ENCODE peak calls at places on chromosomes 4 and X, in six cellular contexts. D is ovary; Y is NT2/D1; I is adrenal gland; Z is GM23248; P is naive thymus-derived CD4-positive, alpha-beta T cell. V is an unnamed sample. For H3K4me1, the result is how much of the 10 kb centered on the place peaks cover.

GRCh38 chr4:150297861-150298474 is 219.7 kb downstream of the DCLK2 start:
- DNase-seq in D (peak), Y (no peak), I (peak), Z (peak), P (no peak), V (no peak)

GRCh38 chr4:158302076-158302866 is 92.0 kb downstream of the TMEM144 start:
- DNase-seq in D (no peak), Y (no peak), I (no peak), Z (peak), P (no peak), V (no peak)

GRCh38 chrX:149453911-149454820 is 50.9 kb downstream of the IDS start:
- DNase-seq in D (no peak), Y (no peak), I (no peak), Z (peak), P (no peak), V (no peak)

GRCh38 chrX:22135994-22136684 is 104.0 kb downstream of the PHEX start:
- DNase-seq in D (no peak), Y (peak), I (peak), Z (peak), P (peak), V (no peak)

GRCh38 chr4:111963158-111963557 is 182.1 kb upstream of the FAM241A start:
- DNase-seq in D (no peak), Y (no peak), I (no peak), Z (no peak), P (no peak), V (no peak)

GRCh38 chr4:128906581-128906980 is 97.1 kb downstream of the JADE1 start:
- DNase-seq in D (no peak), Y (no peak), I (no peak), Z (no peak), P (no peak), V (no peak)

GRCh38 chr4:152460488-152460887 is 75.4 kb downstream of the FBXW7 start:
- DNase-seq in D (no peak), Y (no peak), I (no peak), Z (peak), P (no peak), V (no peak)

GRCh38 chr4:138573246-138573645 is 331.1 kb upstream of the SLC7A11 start:
- DNase-seq in D (no peak), Y (no peak), I (no peak), Z (peak), P (no peak), V (no peak)

GRCh38 chr4:101282076-101282844 is 65.1 kb downstream of the PPP3CA start:
- DNase-seq in D (no peak), Y (no peak), I (no peak), Z (no peak), P (no peak), V (no peak)

GRCh38 chr4:101277661-101278060 is 69.7 kb downstream of the PPP3CA start:
- DNase-seq in D (no peak), Y (no peak), I (no peak), Z (peak), P (no peak), V (no peak)

GRCh38 chr4:101283436-101283835 is 63.9 kb downstream of the PPP3CA start:
- DNase-seq in D (no peak), Y (no peak), I (no peak), Z (no peak), P (no peak), V (no peak)

GRCh38 chr4:101279377-101279871 is 67.9 kb downstream of the PPP3CA start:
- DNase-seq in D (peak), Y (no peak), I (peak), Z (peak), P (no peak), V (no peak)

GRCh38 chr4:101280866-101281600 is 66.3 kb downstream of the PPP3CA start:
- DNase-seq in D (no peak), Y (peak), I (no peak), Z (no peak), P (no peak), V (no peak)
- H3K4me1 ChIP-seq in D (under half), Y (under half), I (half or more), Z (under half), P (under half), V (under half)

GRCh38 chr4:40350627-40351227 is 15.6 kb downstream of the CHRNA9 start:
- DNase-seq in D (no peak), Y (no peak), I (no peak), Z (no peak), P (no peak), V (no peak)

GRCh38 chr4:40349561-40350198 is 14.5 kb downstream of the CHRNA9 start:
- DNase-seq in D (no peak), Y (no peak), I (no peak), Z (peak), P (no peak), V (no peak)

GRCh38 chr4:40348000-40348399 is 12.9 kb downstream of the CHRNA9 start:
- DNase-seq in D (no peak), Y (no peak), I (no peak), Z (no peak), P (no peak), V (no peak)

GRCh38 chr4:40347472-40347871 is 12.3 kb downstream of the CHRNA9 start:
- DNase-seq in D (no peak), Y (no peak), I (no peak), Z (no peak), P (no peak), V (no peak)
- H3K4me3 ChIP-seq in D (no peak), Y (no peak), I (no peak), Z (no peak), P (no peak), V (no peak)

GRCh38 chr4:42630908-42631307 is 26.0 kb downstream of the ATP8A1 start:
- DNase-seq in D (no peak), Y (no peak), I (no peak), Z (no peak), P (no peak), V (no peak)
- H3K4me1 ChIP-seq in D (under half), Y (under half), I (under half), Z (under half), P (under half), V (under half)

GRCh38 chr4:3416821-3417221 is 24.9 kb upstream of the HGFAC start:
- DNase-seq in D (no peak), Y (no peak), I (no peak), Z (no peak), P (no peak), V (peak)

GRCh38 chr4:3415471-3416141 is 26.2 kb upstream of the HGFAC start:
- DNase-seq in D (peak), Y (no peak), I (peak), Z (no peak), P (no peak), V (peak)

GRCh38 chr4:3414421-3415279 is 27.1 kb upstream of the HGFAC start:
- DNase-seq in D (no peak), Y (no peak), I (peak), Z (no peak), P (no peak), V (peak)

GRCh38 chr4:3417448-3417847 is 24.3 kb upstream of the HGFAC start:
- DNase-seq in D (no peak), Y (no peak), I (no peak), Z (no peak), P (no peak), V (no peak)

GRCh38 chr4:3416270-3416669 is 25.5 kb upstream of the HGFAC start:
- DNase-seq in D (no peak), Y (no peak), I (no peak), Z (no peak), P (no peak), V (no peak)
- H3K4me3 ChIP-seq in D (no peak), Y (no peak), I (no peak), Z (no peak), P (no peak), V (no peak)

GRCh38 chrX:40081679-40082068 is 16.1 kb downstream of the BCOR start:
- DNase-seq in D (no peak), Y (no peak), I (no peak), Z (no peak), P (no peak), V (no peak)

GRCh38 chrX:40080896-40081678 is 16.7 kb downstream of the BCOR start:
- DNase-seq in D (no peak), Y (no peak), I (no peak), Z (no peak), P (no peak), V (no peak)

GRCh38 chrX:40083120-40083978 is 14.4 kb downstream of the BCOR start:
- DNase-seq in D (peak), Y (no peak), I (no peak), Z (peak), P (no peak), V (peak)

GRCh38 chrX:40083979-40084359 is 13.8 kb downstream of the BCOR start:
- DNase-seq in D (no peak), Y (no peak), I (no peak), Z (no peak), P (no peak), V (peak)

DNA sequence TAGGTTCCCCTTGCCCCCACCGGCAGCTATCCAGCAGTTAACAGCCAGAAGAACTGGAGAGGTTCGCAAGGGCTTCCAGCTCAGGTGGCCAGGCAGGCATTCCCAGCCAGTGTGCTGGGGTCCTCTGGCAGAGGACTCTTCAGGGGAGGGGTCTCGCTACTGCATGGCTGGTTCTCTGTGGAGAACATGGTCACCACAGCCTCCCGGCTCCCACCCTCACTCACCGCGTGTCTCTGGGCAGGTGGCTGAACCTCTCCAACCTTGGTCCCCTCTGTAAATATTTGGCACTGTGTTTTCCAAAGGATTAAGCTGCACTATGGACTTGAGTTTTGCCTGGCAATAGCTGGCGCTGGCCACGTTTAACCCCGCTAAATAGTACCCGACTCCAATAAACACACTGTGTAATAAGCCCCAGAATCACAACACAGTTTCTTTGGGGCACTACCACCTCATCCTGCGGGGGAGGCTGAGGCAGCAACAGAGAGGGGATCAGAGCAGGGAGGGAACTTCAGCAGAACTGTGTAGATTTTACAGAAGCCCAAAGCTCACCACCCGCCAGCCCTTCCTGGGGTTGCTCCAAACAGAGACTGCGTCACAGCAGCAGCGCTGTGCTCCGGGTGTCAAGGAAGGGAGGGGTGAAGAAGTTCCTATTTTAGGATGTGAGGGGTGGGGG is 15.2 kb downstream of the BCOR start:
- DNase-seq in D (no peak), Y (no peak), I (no peak), Z (peak), P (no peak), V (no peak)
- H3K4me1 ChIP-seq in D (under half), Y (under half), I (under half), Z (under half), P (under half), V (under half)

GRCh38 chrX:66015152-66015827 is 24.6 kb downstream of the VSIG4 start:
- DNase-seq in D (no peak), Y (no peak), I (no peak), Z (no peak), P (no peak), V (no peak)
- H3K4me3 ChIP-seq in D (no peak), Y (no peak), I (peak), Z (no peak), P (peak), V (no peak)

DNA sequence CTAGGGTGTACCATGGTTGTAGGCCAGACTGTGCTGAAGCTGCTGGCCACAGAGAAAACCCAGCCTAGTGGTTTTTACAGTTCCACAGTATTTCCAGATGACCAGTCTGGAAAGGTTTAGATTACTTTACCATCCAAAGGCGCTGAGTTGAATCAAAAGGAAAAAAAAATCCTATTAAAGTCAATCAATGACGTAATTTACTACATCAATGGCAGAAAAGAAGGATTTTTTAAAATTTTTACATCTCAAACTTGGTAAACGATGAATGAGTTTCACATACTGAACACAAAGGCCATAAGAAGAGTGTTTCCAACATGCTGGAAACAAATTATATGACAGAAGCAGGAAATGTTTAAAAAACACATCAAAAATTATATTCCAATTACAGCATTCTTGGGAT is 130.6 kb upstream of the ETNPPL start:
- DNase-seq in D (no peak), Y (no peak), I (no peak), Z (no peak), P (no peak), V (no peak)
- H3K4me1 ChIP-seq in D (under half), Y (under half), I (under half), Z (under half), P (under half), V (under half)

GRCh38 chrX:110087485-110088356 is 84.8 kb downstream of the TMEM164 start:
- DNase-seq in D (no peak), Y (no peak), I (peak), Z (peak), P (no peak), V (peak)
- H3K4me3 ChIP-seq in D (no peak), Y (no peak), I (no peak), Z (peak), P (no peak), V (peak)

GRCh38 chr4:76765473-76766183 is 132.3 kb downstream of the SOWAHB start:
- DNase-seq in D (no peak), Y (no peak), I (no peak), Z (peak), P (no peak), V (no peak)

GRCh38 chr4:76762136-76763130 is 135.5 kb downstream of the SOWAHB start:
- DNase-seq in D (no peak), Y (no peak), I (no peak), Z (no peak), P (no peak), V (no peak)

GRCh38 chr4:76772498-76773106 is 125.3 kb downstream of the SOWAHB start:
- DNase-seq in D (no peak), Y (no peak), I (no peak), Z (peak), P (no peak), V (no peak)

GRCh38 chr4:76764251-76764650 is 133.7 kb downstream of the SOWAHB start:
- DNase-seq in D (no peak), Y (no peak), I (no peak), Z (peak), P (no peak), V (no peak)

DNA sequence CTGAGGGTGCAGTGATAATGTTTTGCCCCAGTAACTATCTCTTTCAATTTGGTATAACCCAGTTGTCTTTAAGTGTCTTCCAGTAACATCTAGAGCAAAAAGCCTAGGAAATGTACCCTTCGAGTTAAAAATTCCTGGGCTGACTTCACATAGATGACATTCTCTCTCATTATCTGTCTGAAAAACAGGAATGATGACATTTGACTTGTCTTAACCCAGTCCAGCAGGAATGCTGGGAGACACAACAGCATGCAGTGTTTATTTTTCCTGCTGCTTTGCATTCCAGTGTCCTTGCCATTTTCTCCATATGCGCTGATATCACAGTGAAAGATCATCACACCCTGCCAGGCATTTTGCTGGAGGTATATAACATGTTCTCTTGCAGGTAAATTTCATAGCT is 130.0 kb downstream of the SOWAHB start:
- DNase-seq in D (no peak), Y (no peak), I (no peak), Z (peak), P (no peak), V (no peak)
- H3K4me1 ChIP-seq in D (under half), Y (under half), I (under half), Z (half or more), P (under half), V (under half)

V was measured in psoas muscle.